ENCODE peak calls at places on chromosomes 3 and 15, in eight cellular contexts. Y is PC-3, I is GM23248, L is OCI-LY7, N is hepatocyte, C is SK-N-SH, K is MM.1S, W is neural progenitor cell. Q is an unnamed sample.
A peak's percentile ranks its signal among the peaks of the same experiment; 100 is the strongest.

GRCh38 chr15:61175024-61175423 is 54.1 kb downstream of the RORA start:
- DNase-seq in Y (peak; percentile 10), I (peak; percentile 29), L (no peak), N (no peak), C (no peak), K (no peak), W (peak; percentile 42), Q (peak; percentile 63)

GRCh38 chr3:165892565-165892964 is 55.3 kb upstream of the BCHE start:
- DNase-seq in Y (no peak), I (no peak), L (no peak), N (no peak), C (no peak), K (no peak), W (no peak), Q (peak; percentile 78)

GRCh38 chr15:79635897-79636596 is 203.9 kb downstream of the MINAR1 start:
- DNase-seq in Y (peak; percentile 7), I (peak; percentile 55), L (no peak), N (no peak), C (no peak), K (no peak), W (peak; percentile 3), Q (no peak)

GRCh38 chr15:75531041-75531450 is 48.1 kb downstream of the PTPN9 start:
- DNase-seq in Y (peak; percentile 29), I (peak; percentile 79), L (no peak), N (no peak), C (no peak), K (no peak), W (no peak), Q (no peak)

GRCh38 chr15:54519577-54519976 is 541.3 kb downstream of the UNC13C start:
- DNase-seq in Y (no peak), I (no peak), L (no peak), N (no peak), C (no peak), K (peak; percentile 91), W (no peak), Q (no peak)

GRCh38 chr3:41258239-41258800 is 59.0 kb downstream of the CTNNB1 start:
- DNase-seq in Y (no peak), I (no peak), L (no peak), N (no peak), C (no peak), K (no peak), W (no peak), Q (no peak)

GRCh38 chr3:182644800-182645433 is 148.4 kb upstream of the ATP11B start:
- DNase-seq in Y (no peak), I (peak; percentile 3), L (no peak), N (no peak), C (no peak), K (no peak), W (no peak), Q (no peak)

GRCh38 chr3:9135930-9136525 is 113.4 kb downstream of the SRGAP3 start:
- DNase-seq in Y (no peak), I (no peak), L (no peak), N (no peak), C (peak; percentile 83), K (no peak), W (peak; percentile 93), Q (peak; percentile 80)

GRCh38 chr3:146594843-146595482 is 10.2 kb downstream of the PLSCR5 start:
- DNase-seq in Y (peak; percentile 53), I (peak; percentile 43), L (peak; percentile 5), N (peak; percentile 16), C (no peak), K (peak; percentile 12), W (peak; percentile 19), Q (peak; percentile 24)

GRCh38 chr3:81419196-81419595 is 342.2 kb downstream of the GBE1 start:
- DNase-seq in Y (peak; percentile 54), I (peak; percentile 55), L (peak; percentile 2), N (peak; percentile 15), C (peak; percentile 36), K (peak; percentile 45), W (no peak), Q (peak; percentile 14)

GRCh38 chr3:182567666-182568065 is 225.6 kb upstream of the ATP11B start:
- DNase-seq in Y (no peak), I (no peak), L (no peak), N (peak; percentile 25), C (no peak), K (no peak), W (peak; percentile 13), Q (peak; percentile 67)

GRCh38 chr15:29086001-29086400 is 183.6 kb downstream of the NSMCE3 start:
- DNase-seq in Y (no peak), I (no peak), L (no peak), N (no peak), C (no peak), K (no peak), W (no peak), Q (no peak)

GRCh38 chr3:66110840-66111239 is 72.1 kb upstream of the MAGI1 start:
- DNase-seq in Y (no peak), I (no peak), L (no peak), N (no peak), C (no peak), K (no peak), W (no peak), Q (peak; percentile 65)

GRCh38 chr3:179666030-179666429 is 13.2 kb downstream of the USP13 start:
- DNase-seq in Y (no peak), I (no peak), L (no peak), N (no peak), C (no peak), K (no peak), W (no peak), Q (no peak)

GRCh38 chr3:176120507-176120906 is 1076.8 kb downstream of the TBL1XR1 start:
- DNase-seq in Y (no peak), I (no peak), L (no peak), N (no peak), C (no peak), K (no peak), W (no peak), Q (no peak)

GRCh38 chr3:124607163-124607562 is 123.1 kb upstream of the UMPS start:
- DNase-seq in Y (peak; percentile 96), I (peak; percentile 79), L (no peak), N (no peak), C (no peak), K (no peak), W (no peak), Q (no peak)

GRCh38 chr3:10017636-10018292 is 8.5 kb upstream of the FANCD2 start:
- DNase-seq in Y (peak; percentile 74), I (peak; percentile 88), L (no peak), N (no peak), C (no peak), K (no peak), W (no peak), Q (no peak)

GRCh38 chr3:155211940-155212339 is 81.5 kb downstream of the STRIT1 start:
- DNase-seq in Y (peak; percentile 58), I (no peak), L (no peak), N (no peak), C (no peak), K (no peak), W (no peak), Q (no peak)

GRCh38 chr15:30922469-30923311 is 19.0 kb downstream of the FAN1 start:
- DNase-seq in Y (peak; percentile 48), I (peak; percentile 47), L (no peak), N (no peak), C (no peak), K (no peak), W (peak; percentile 89), Q (peak; percentile 96)

DNA sequence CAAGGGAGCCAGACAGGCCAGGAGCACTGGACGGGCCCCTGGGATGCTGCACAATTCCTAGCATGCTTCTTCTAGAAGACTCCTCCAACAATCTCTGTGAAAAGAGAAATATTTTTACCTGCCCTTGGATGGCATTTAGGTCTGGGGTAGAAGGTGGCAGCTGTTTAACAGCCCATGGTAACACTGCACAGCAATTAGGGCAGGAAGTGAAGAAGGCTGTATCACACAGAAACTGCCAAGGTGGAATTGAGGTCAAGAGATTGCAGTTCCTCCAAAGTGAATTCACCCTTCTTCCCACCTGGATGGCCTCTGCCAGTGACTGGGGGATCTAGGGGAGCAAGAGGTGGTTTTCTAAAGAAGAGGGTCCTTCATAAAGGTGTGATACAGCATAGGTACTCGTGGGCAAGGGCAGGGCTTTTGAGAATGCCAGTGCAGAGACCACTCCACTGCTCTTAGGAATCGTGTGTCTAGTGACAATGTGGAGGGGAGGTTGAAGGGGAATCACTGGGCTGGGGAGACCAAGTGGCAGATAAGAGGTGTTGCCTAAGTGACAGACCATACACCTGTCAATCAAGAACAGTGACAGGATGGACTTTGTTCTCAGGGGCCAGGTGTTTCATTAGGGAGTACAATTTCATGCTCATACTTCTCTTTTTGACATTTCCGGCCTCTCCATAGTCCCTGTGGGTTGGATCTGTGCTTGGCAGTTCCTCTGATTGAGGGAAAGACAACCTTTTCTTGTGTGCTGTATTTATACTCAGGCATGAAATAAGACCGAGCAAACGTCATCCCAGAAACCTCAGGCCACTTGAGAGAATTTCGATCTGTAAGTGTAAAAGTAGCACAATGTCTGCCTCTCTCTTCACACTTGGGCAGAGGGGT is 83.5 kb upstream of the BCL6 start:
- DNase-seq in Y (no peak), I (no peak), L (peak; percentile 89), N (peak; percentile 33), C (no peak), K (no peak), W (no peak), Q (no peak)
- TF ChIP-seq EZH2phosphoT487 in Y (no peak), I (no peak), L (no peak), N (no peak), C (no peak), K (no peak), W (no peak), Q (no peak)

GRCh38 chr15:71725215-71725955 is 85.0 kb upstream of the NR2E3 start:
- DNase-seq in Y (peak; percentile 73), I (peak; percentile 71), L (no peak), N (no peak), C (no peak), K (no peak), W (no peak), Q (no peak)
- TF ChIP-seq EZH2phosphoT487 in Y (no peak), I (no peak), L (no peak), N (no peak), C (no peak), K (no peak), W (no peak), Q (no peak)

DNA sequence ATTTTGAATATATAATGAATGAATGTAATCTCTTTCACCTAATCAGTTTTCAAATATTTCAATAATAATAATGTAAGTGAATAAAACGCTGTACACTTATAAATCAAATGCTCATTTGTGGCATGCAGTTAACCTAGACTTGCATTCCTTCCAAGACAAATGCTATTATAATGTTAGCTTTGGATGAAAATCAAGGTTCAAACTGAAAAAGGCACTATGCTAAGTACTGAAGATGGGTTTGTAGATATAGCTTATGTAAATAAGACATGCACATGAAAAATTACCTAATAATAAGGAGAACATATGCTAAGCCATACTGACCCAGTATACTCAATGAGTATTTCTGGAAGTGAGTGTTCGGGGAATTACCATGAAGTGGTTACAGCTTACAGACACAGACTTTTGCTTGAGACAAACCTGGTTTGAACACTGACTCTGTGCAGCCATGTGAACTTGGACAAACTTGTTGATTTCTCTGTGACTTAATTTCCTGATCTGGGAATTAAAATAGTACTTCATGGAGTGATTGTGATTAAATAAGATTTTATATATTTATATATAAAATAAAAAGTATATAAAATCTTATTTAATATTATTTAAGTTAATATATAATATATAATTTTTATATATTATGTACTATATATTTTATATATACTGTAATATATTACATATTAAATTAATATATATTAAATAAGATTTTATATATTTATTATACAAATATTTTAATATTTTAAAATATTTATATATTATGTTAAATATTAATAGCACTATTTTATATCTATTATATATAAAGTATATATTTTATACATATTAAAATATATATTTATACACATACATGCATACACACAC is 159.2 kb downstream of the ZPLD1 start:
- DNase-seq in Y (peak; percentile 9), I (no peak), L (no peak), N (no peak), C (no peak), K (no peak), W (no peak), Q (no peak)
- TF ChIP-seq EZH2phosphoT487 in Y (no peak), I (no peak), L (no peak), N (no peak), C (no peak), K (no peak), W (no peak), Q (no peak)

GRCh38 chr3:140573011-140573410 is 104.9 kb upstream of the TRIM42 start:
- DNase-seq in Y (no peak), I (no peak), L (no peak), N (no peak), C (no peak), K (no peak), W (no peak), Q (no peak)
- TF ChIP-seq EZH2phosphoT487 in Y (no peak), I (no peak), L (no peak), N (no peak), C (no peak), K (no peak), W (no peak), Q (no peak)